ENCODE peak calls at places on chromosomes 4 and X, in four cellular contexts. S is WERI-Rb-1; C is neural crest cell; Q is stimulated activated CD8-positive, alpha-beta memory T cell treated with anti-CD3 and anti-CD28 coated beads, Interleukin-12 subunit alpha, Interleukin-12 subunit beta, amount 100 ng/mL, for 4 hours. X is an unnamed sample.

GRCh38 chr4:82500830-82501229 is 61.0 kb downstream of the TMEM150C start:
- DNase-seq in S (no peak), C (peak), Q (no peak), X (no peak)

GRCh38 chr4:10697071-10697470 is 12.5 kb upstream of the CLNK start:
- DNase-seq in S (no peak), C (no peak), Q (no peak), X (no peak)

GRCh38 chr4:24188459-24188858 is 298.6 kb upstream of the PPARGC1A start:
- DNase-seq in S (no peak), C (no peak), Q (no peak), X (no peak)

GRCh38 chr4:8038702-8039251 is 99.1 kb upstream of the AFAP1 start:
- DNase-seq in S (no peak), C (no peak), Q (no peak), X (peak)

GRCh38 chr4:31104596-31104995 is 384.4 kb downstream of the PCDH7 start:
- DNase-seq in S (no peak), C (no peak), Q (no peak), X (no peak)

GRCh38 chr4:72971572-72971971 is 97.9 kb downstream of the COX18 start:
- DNase-seq in S (no peak), C (no peak), Q (no peak), X (peak)

GRCh38 chr4:72489267-72489666 is 79.8 kb downstream of the ADAMTS3 start:
- DNase-seq in S (no peak), C (no peak), Q (no peak), X (no peak)

GRCh38 chr4:166594326-166594946 is 639.9 kb downstream of the SPOCK3 start:
- DNase-seq in S (peak), C (peak), Q (no peak), X (peak)

GRCh38 chr4:13103382-13104015 is 380.6 kb downstream of the RAB28 start:
- DNase-seq in S (no peak), C (no peak), Q (no peak), X (no peak)

GRCh38 chrX:65932173-65933084 is 107.5 kb downstream of the VSIG4 start:
- DNase-seq in S (peak), C (peak), Q (no peak), X (peak)

GRCh38 chr4:150253416-150253815 is 175.2 kb downstream of the DCLK2 start:
- DNase-seq in S (no peak), C (no peak), Q (no peak), X (no peak)

GRCh38 chr4:174474457-174475075 is 47.7 kb downstream of the HPGD start:
- DNase-seq in S (no peak), C (no peak), Q (no peak), X (peak)

GRCh38 chrX:17078031-17078730 is 131.7 kb downstream of the REPS2 start:
- DNase-seq in S (no peak), C (no peak), Q (no peak), X (no peak)